ENCODE peak calls at places on chromosomes 6 and 20, in four cellular contexts. One of them, this sample, is unnamed.

GRCh38 chr6:30334077-30334476 is 7.3 kb downstream of the TRIM39 start:
- DNase-seq in NCI-H1417: no peak
- DNase-seq in neural crest cell: no peak
- DNase-seq in HS-5: no peak
- DNase-seq in this sample: no peak

GRCh38 chr20:43694763-43695162 is 27.8 kb downstream of the MYBL2 start:
- DNase-seq in NCI-H1417: no peak
- DNase-seq in neural crest cell: no peak
- DNase-seq in HS-5: no peak
- DNase-seq in this sample: no peak

GRCh38 chr20:50085481-50086365 is 27.2 kb downstream of the UBE2V1 start:
- DNase-seq in NCI-H1417: peak; percentile 86
- DNase-seq in neural crest cell: peak; percentile 45
- DNase-seq in HS-5: peak; percentile 67
- DNase-seq in this sample: no peak

GRCh38 chr6:11496152-11497060 is 41.1 kb upstream of the TMEM170B start:
- DNase-seq in NCI-H1417: peak; percentile 88
- DNase-seq in neural crest cell: peak; percentile 72
- DNase-seq in HS-5: peak; percentile 57
- DNase-seq in this sample: peak; percentile 77

GRCh38 chr20:41074441-41074840 is 45.8 kb downstream of the TOP1 start:
- DNase-seq in NCI-H1417: no peak
- DNase-seq in neural crest cell: no peak
- DNase-seq in HS-5: no peak
- DNase-seq in this sample: no peak

GRCh38 chr6:33671381-33672072 is 40.0 kb downstream of the UQCC2 start:
- DNase-seq in NCI-H1417: no peak
- DNase-seq in neural crest cell: no peak
- DNase-seq in HS-5: no peak
- DNase-seq in this sample: no peak

GRCh38 chr6:41741625-41742490 is 5.3 kb downstream of the PGC start:
- DNase-seq in NCI-H1417: no peak
- DNase-seq in neural crest cell: no peak
- DNase-seq in HS-5: no peak
- DNase-seq in this sample: no peak

GRCh38 chr20:50517817-50518154 is 7.6 kb downstream of the PTPN1 start:
- DNase-seq in NCI-H1417: no peak
- DNase-seq in neural crest cell: no peak
- DNase-seq in HS-5: no peak
- DNase-seq in this sample: no peak

GRCh38 chr6:168495636-168496035 is 54.7 kb downstream of the SMOC2 start:
- DNase-seq in NCI-H1417: no peak
- DNase-seq in neural crest cell: no peak
- DNase-seq in HS-5: no peak
- DNase-seq in this sample: no peak

GRCh38 chr6:39426057-39426592 is 103.6 kb upstream of the KCNK16 start:
- DNase-seq in NCI-H1417: peak; percentile 6
- DNase-seq in neural crest cell: no peak
- DNase-seq in HS-5: peak; percentile 95
- DNase-seq in this sample: peak; percentile 80

GRCh38 chr6:33583591-33584155 is 3.6 kb upstream of the BAK1 start:
- DNase-seq in NCI-H1417: no peak
- DNase-seq in neural crest cell: peak; percentile 44
- DNase-seq in HS-5: no peak
- DNase-seq in this sample: no peak

GRCh38 chr20:62066339-62066982 is 780 bp upstream of the TAF4 start:
- DNase-seq in NCI-H1417: peak; percentile 88
- DNase-seq in neural crest cell: peak; percentile 52
- DNase-seq in HS-5: no peak
- DNase-seq in this sample: no peak

GRCh38 chr6:9266741-9267140 is 831.4 kb upstream of the SLC35B3 start:
- DNase-seq in NCI-H1417: no peak
- DNase-seq in neural crest cell: no peak
- DNase-seq in HS-5: no peak
- DNase-seq in this sample: no peak

GRCh38 chr6:121520337-121521163 is 85.1 kb downstream of the GJA1 start:
- DNase-seq in NCI-H1417: no peak
- DNase-seq in neural crest cell: no peak
- DNase-seq in HS-5: peak; percentile 59
- DNase-seq in this sample: no peak

GRCh38 chr6:108526739-108527174 is 34.0 kb upstream of the FOXO3 start:
- DNase-seq in NCI-H1417: peak; percentile 64
- DNase-seq in neural crest cell: no peak
- DNase-seq in HS-5: peak; percentile 5
- DNase-seq in this sample: no peak

GRCh38 chr6:11096109-11096508 is 2.5 kb downstream of the SMIM13 start:
- DNase-seq in NCI-H1417: peak; percentile 30
- DNase-seq in neural crest cell: no peak
- DNase-seq in HS-5: no peak
- DNase-seq in this sample: no peak

GRCh38 chr20:59042151-59042795 is at the start of gene PRELID3B:
- DNase-seq in NCI-H1417: no peak
- DNase-seq in neural crest cell: no peak
- DNase-seq in HS-5: no peak
- DNase-seq in this sample: no peak

GRCh38 chr6:28673800-28674671 is 148.4 kb downstream of the GPX5 start:
- DNase-seq in NCI-H1417: peak; percentile 80
- DNase-seq in neural crest cell: peak; percentile 72
- DNase-seq in HS-5: peak; percentile 79
- DNase-seq in this sample: peak; percentile 50

GRCh38 chr20:43191946-43192847 is 2.5 kb upstream of the PTPRT start:
- DNase-seq in NCI-H1417: peak; percentile 68
- DNase-seq in neural crest cell: peak; percentile 24
- DNase-seq in HS-5: no peak
- DNase-seq in this sample: no peak

GRCh38 chr20:23995905-23996666 is 7.5 kb upstream of the GGTLC1 start:
- DNase-seq in NCI-H1417: peak; percentile 69
- DNase-seq in neural crest cell: peak; percentile 40
- DNase-seq in HS-5: no peak
- DNase-seq in this sample: no peak

GRCh38 chr20:59788196-59788735 is 145.2 kb downstream of the SYCP2 start:
- DNase-seq in NCI-H1417: no peak
- DNase-seq in neural crest cell: no peak
- DNase-seq in HS-5: no peak
- DNase-seq in this sample: no peak

GRCh38 chr6:155126727-155127439 is 131.8 kb downstream of the TIAM2 start:
- DNase-seq in NCI-H1417: no peak
- DNase-seq in neural crest cell: no peak
- DNase-seq in HS-5: no peak
- DNase-seq in this sample: no peak

GRCh38 chr20:11193241-11193640 is 519.4 kb upstream of the JAG1 start:
- DNase-seq in NCI-H1417: no peak
- DNase-seq in neural crest cell: no peak
- DNase-seq in HS-5: no peak
- DNase-seq in this sample: no peak

GRCh38 chr20:38286586-38287502 is 17.1 kb upstream of the BPI start:
- DNase-seq in NCI-H1417: no peak
- DNase-seq in neural crest cell: peak; percentile 47
- DNase-seq in HS-5: no peak
- DNase-seq in this sample: no peak

GRCh38 chr6:160134779-160135547 is 13.3 kb downstream of the SLC22A1 start:
- DNase-seq in NCI-H1417: no peak
- DNase-seq in neural crest cell: no peak
- DNase-seq in HS-5: no peak
- DNase-seq in this sample: no peak

GRCh38 chr6:100339574-100340255 is 125.0 kb downstream of the SIM1 start:
- DNase-seq in NCI-H1417: no peak
- DNase-seq in neural crest cell: no peak
- DNase-seq in HS-5: no peak
- DNase-seq in this sample: no peak

GRCh38 chr6:129280719-129281118 is 397.8 kb downstream of the LAMA2 start:
- DNase-seq in NCI-H1417: peak; percentile 84
- DNase-seq in neural crest cell: no peak
- DNase-seq in HS-5: no peak
- DNase-seq in this sample: no peak

GRCh38 chr6:44010411-44011349 is 116.6 kb downstream of the MRPL14 start:
- DNase-seq in NCI-H1417: peak; percentile 65
- DNase-seq in neural crest cell: no peak
- DNase-seq in HS-5: peak; percentile 95
- DNase-seq in this sample: peak; percentile 56

GRCh38 chr6:27894839-27895762 is 17.1 kb downstream of the OR2B2 start:
- DNase-seq in NCI-H1417: peak; percentile 89
- DNase-seq in neural crest cell: peak; percentile 46
- DNase-seq in HS-5: peak; percentile 71
- DNase-seq in this sample: peak; percentile 75

GRCh38 chr20:19737025-19737424 is 21.0 kb upstream of the RIN2 start:
- DNase-seq in NCI-H1417: no peak
- DNase-seq in neural crest cell: no peak
- DNase-seq in HS-5: peak; percentile 22
- DNase-seq in this sample: no peak

GRCh38 chr6:75526502-75527127 is 33.0 kb upstream of the FILIP1 start:
- DNase-seq in NCI-H1417: peak; percentile 83
- DNase-seq in neural crest cell: peak; percentile 66
- DNase-seq in HS-5: peak; percentile 52
- DNase-seq in this sample: peak; percentile 62

GRCh38 chr6:81751388-81752083 is 945 bp downstream of the TENT5A start:
- DNase-seq in NCI-H1417: peak; percentile 79
- DNase-seq in neural crest cell: peak; percentile 53
- DNase-seq in HS-5: peak; percentile 13
- DNase-seq in this sample: no peak